ENCODE peak calls at places on chromosome 9, in four cellular contexts. T is astrocyte, X is endothelial cell, G is dermis microvascular lymphatic vessel endothelial cell. H is an unnamed sample.

GRCh38 chr9:113911850-113912249 is 35.7 kb downstream of the ZNF618 start:
- DNase-seq in X (no peak), T (no peak), G (no peak), H (no peak)

GRCh38 chr9:2216591-2216990 is 201.4 kb downstream of the SMARCA2 start:
- DNase-seq in T (peak), X (no peak), G (no peak), H (no peak)

GRCh38 chr9:5554254-5554653 is 43.9 kb downstream of the PDCD1LG2 start:
- DNase-seq in G (no peak), T (peak), X (no peak), H (no peak)

GRCh38 chr9:37408933-37409710 is 13.4 kb upstream of the GRHPR start:
- DNase-seq in T (no peak), G (no peak), X (no peak), H (no peak)

GRCh38 chr9:69421908-69422801 is 97.1 kb downstream of the ENTREP1 start:
- DNase-seq in G (peak), X (peak), T (peak), H (peak)

GRCh38 chr9:134139081-134139480 is 3.2 kb downstream of the WDR5 start:
- DNase-seq in T (peak), G (no peak), X (no peak), H (peak)

GRCh38 chr9:14314929-14315753 is 1.2 kb upstream of the NFIB start:
- DNase-seq in X (peak), T (peak), G (peak), H (peak)

GRCh38 chr9:125258832-125259534 is 2.6 kb upstream of the GAPVD1 start:
- DNase-seq in X (no peak), T (no peak), G (no peak), H (no peak)

GRCh38 chr9:135272608-135273007 is 185.1 kb downstream of the OLFM1 start:
- DNase-seq in T (no peak), X (no peak), G (no peak), H (no peak)

GRCh38 chr9:130847306-130848217 is 12.5 kb downstream of the ABL1 start:
- DNase-seq in G (peak), X (peak), T (peak), H (peak)

GRCh38 chr9:91994422-91994821 is 44.4 kb upstream of the ROR2 start:
- DNase-seq in G (no peak), T (no peak), X (no peak), H (no peak)

GRCh38 chr9:88312517-88313103 is 75.6 kb upstream of the SPIN1 start:
- DNase-seq in X (no peak), G (no peak), T (no peak), H (no peak)

GRCh38 chr9:135978650-135979461 is 17.7 kb upstream of the UBAC1 start:
- DNase-seq in G (no peak), X (no peak), T (no peak), H (no peak)

GRCh38 chr9:104879555-104880318 is 48.2 kb downstream of the ABCA1 start:
- DNase-seq in X (no peak), G (peak), T (peak), H (peak)

GRCh38 chr9:130328349-130328801 is 62.8 kb downstream of the HMCN2 start:
- DNase-seq in X (no peak), T (peak), G (no peak), H (peak)

GRCh38 chr9:121598167-121599000 is 53.0 kb upstream of the DAB2IP start:
- DNase-seq in X (peak), T (peak), G (peak), H (peak)

GRCh38 chr9:118473527-118473926 is 769.3 kb downstream of the TLR4 start:
- DNase-seq in T (no peak), G (no peak), X (no peak), H (no peak)

GRCh38 chr9:87445646-87446045 is 52.0 kb upstream of the DAPK1 start:
- DNase-seq in T (no peak), G (peak), X (peak), H (peak)

GRCh38 chr9:23050548-23050947 is 603.9 kb downstream of the DMRTA1 start:
- DNase-seq in G (no peak), X (no peak), T (no peak), H (no peak)

GRCh38 chr9:114894801-114895433 is 35.5 kb downstream of the TNFSF8 start:
- DNase-seq in X (peak), T (peak), G (peak), H (peak)

GRCh38 chr9:77003366-77003765 is 16.1 kb upstream of the FOXB2 start:
- DNase-seq in T (no peak), X (no peak), G (no peak), H (no peak)

GRCh38 chr9:94160594-94161501 is 76.6 kb downstream of the PTPDC1 start:
- DNase-seq in G (no peak), X (no peak), T (no peak), H (no peak)

GRCh38 chr9:89179535-89179919 is 909 bp upstream of the SHC3 start:
- DNase-seq in G (no peak), X (no peak), T (peak), H (peak)

GRCh38 chr9:96139592-96140251 is 162.3 kb downstream of the HSD17B3 start:
- DNase-seq in X (no peak), G (no peak), T (peak), H (peak)

GRCh38 chr9:110334183-110334582 is 3.5 kb downstream of the TXNDC8 start:
- DNase-seq in G (no peak), T (no peak), X (no peak), H (no peak)

GRCh38 chr9:124306098-124306735 is 48.5 kb downstream of the NEK6 start:
- DNase-seq in G (peak), X (no peak), T (peak), H (peak)

H was measured in fibroblast of lung.